ENCODE peak calls at places on chromosomes 13 and 19, in four cellular contexts. C is IMR-90, I is HT-29, H is adipocyte. F is an unnamed sample.
A peak's percentile ranks its signal among the peaks of the same experiment; 100 is the strongest.

GRCh38 chr13:100694722-100695644 is 20.4 kb upstream of the TMTC4 start:
- DNase-seq in C (peak; percentile 38), I (peak; percentile 71), H (peak; percentile 48), F (no peak)

GRCh38 chr13:29594310-29594709 is 1.2 kb downstream of the SLC7A1 start:
- DNase-seq in H (peak; percentile 85), I (peak; percentile 95), C (peak; percentile 91), F (no peak)

GRCh38 chr19:40605201-40605971 is 4.2 kb downstream of the LTBP4 start:
- DNase-seq in I (peak; percentile 95), H (peak; percentile 85), C (peak; percentile 31), F (no peak)

GRCh38 chr19:3978145-3978544 is 7.1 kb downstream of the EEF2 start:
- DNase-seq in H (no peak), I (no peak), C (no peak), F (no peak)

GRCh38 chr13:91506759-91507158 is 108.3 kb downstream of the GPC5 start:
- DNase-seq in C (no peak), I (no peak), H (no peak), F (no peak)

GRCh38 chr19:39671739-39672363 is 16.1 kb downstream of the LGALS16 start:
- DNase-seq in H (peak; percentile 77), I (peak; percentile 92), C (peak; percentile 43), F (peak; percentile 4)

GRCh38 chr19:49297403-49297802 is 27.6 kb downstream of the SLC6A16 start:
- DNase-seq in H (peak; percentile 27), I (no peak), C (peak; percentile 79), F (no peak)

GRCh38 chr13:24900507-24900906 is 136.5 kb downstream of the RNF17 start:
- DNase-seq in C (no peak), I (no peak), H (no peak), F (no peak)

GRCh38 chr13:109998030-109998429 is 211.6 kb upstream of the IRS2 start:
- DNase-seq in I (no peak), H (no peak), C (no peak), F (no peak)

GRCh38 chr13:63497601-63498000 is 2082.0 kb upstream of the PCDH20 start:
- DNase-seq in H (peak; percentile 30), I (no peak), C (peak; percentile 41), F (no peak)